ENCODE peak calls at places on chromosomes 2 and 18, in five cellular contexts. D is A549, Z is esophagus squamous epithelium, G is hepatocyte, H is Peyer's patch. Y is an unnamed sample.

GRCh38 chr2:174059178-174059874 is 94.2 kb upstream of the SP3 start:
- DNase-seq in Z (no peak), H (no peak), G (no peak), D (no peak), Y (peak)

GRCh38 chr2:10171006-10171800 is 48.7 kb downstream of the RRM2 start:
- DNase-seq in H (no peak), G (peak), D (no peak), Z (no peak), Y (no peak)

GRCh38 chr18:44781890-44782289 is 101.2 kb downstream of the SETBP1 start:
- DNase-seq in H (no peak), Z (no peak), D (no peak), G (peak), Y (peak)

GRCh38 chr2:75548036-75548573 is 12.6 kb downstream of the EVA1A start:
- DNase-seq in G (no peak), H (no peak), Z (no peak), D (no peak), Y (no peak)

GRCh38 chr2:240632291-240632670 is 7.0 kb downstream of the GPR35 start:
- DNase-seq in H (peak), D (no peak), G (no peak), Z (no peak), Y (no peak)

GRCh38 chr2:42084231-42084671 is 36.4 kb downstream of the PKDCC start:
- DNase-seq in Z (no peak), H (no peak), D (no peak), G (peak), Y (peak)

GRCh38 chr2:32068-32467 is 14.2 kb downstream of the FAM110C start:
- DNase-seq in G (no peak), Z (no peak), H (no peak), D (no peak), Y (no peak)

GRCh38 chr2:86038291-86039081 is 67.2 kb downstream of the POLR1A start:
- DNase-seq in G (no peak), H (peak), D (no peak), Z (no peak), Y (no peak)

GRCh38 chr2:191555092-191555742 is 122.7 kb upstream of the NABP1 start:
- DNase-seq in Z (peak), H (peak), G (peak), D (peak), Y (peak)

GRCh38 chr18:73717570-73717969 is 430.1 kb downstream of the FBXO15 start:
- DNase-seq in Z (no peak), G (no peak), D (no peak), H (no peak), Y (no peak)

GRCh38 chr2:127451981-127452380 is 33.8 kb downstream of the PROC start:
- DNase-seq in G (no peak), Z (no peak), D (no peak), H (no peak), Y (no peak)

GRCh38 chr2:21288299-21288698 is 164.5 kb downstream of the TDRD15 start:
- DNase-seq in H (no peak), G (no peak), D (no peak), Z (no peak), Y (no peak)

GRCh38 chr2:12303181-12304030 is 413.3 kb upstream of the TRIB2 start:
- DNase-seq in H (no peak), D (no peak), Z (no peak), G (no peak), Y (peak)

GRCh38 chr18:5066380-5066977 is 130.6 kb downstream of the AKAIN1 start:
- DNase-seq in G (peak), Z (no peak), D (no peak), H (no peak), Y (no peak)

GRCh38 chr2:74583504-74583903 is 29.0 kb downstream of the DOK1 start:
- DNase-seq in G (no peak), H (no peak), Z (no peak), D (peak), Y (no peak)

GRCh38 chr2:65057391-65058052 is 1.3 kb downstream of the CEP68 start:
- DNase-seq in Z (no peak), H (no peak), G (no peak), D (no peak), Y (no peak)

GRCh38 chr2:181252248-181253148 is 204.7 kb upstream of the ITGA4 start:
- DNase-seq in D (no peak), H (no peak), Z (no peak), G (no peak), Y (no peak)

GRCh38 chr18:56973487-56973886 is 173.4 kb upstream of the BOD1L2 start:
- DNase-seq in Z (no peak), G (no peak), D (no peak), H (no peak), Y (no peak)

GRCh38 chr2:68121873-68122679 is 35.6 kb upstream of the PNO1 start:
- DNase-seq in Z (peak), H (peak), G (peak), D (peak), Y (peak)

GRCh38 chr2:212337486-212338343 is 200.9 kb downstream of the ERBB4 start:
- DNase-seq in Z (no peak), G (no peak), D (no peak), H (no peak), Y (no peak)

GRCh38 chr2:125573432-125573831 is 1082.5 kb upstream of the GYPC start:
- DNase-seq in D (no peak), G (no peak), Z (no peak), H (no peak), Y (no peak)
- H3K4me3 ChIP-seq in D (no peak), G (no peak), Z (no peak), H (no peak), Y (no peak)

GRCh38 chr18:12768622-12769021 is 65.8 kb downstream of the PSMG2 start:
- DNase-seq in H (no peak), G (no peak), D (no peak), Z (no peak), Y (peak)
- H3K4me3 ChIP-seq in H (no peak), G (no peak), D (no peak), Z (no peak), Y (no peak)

GRCh38 chr2:140643761-140644187 is 1487.0 kb downstream of the LRP1B start:
- DNase-seq in H (no peak), D (peak), G (peak), Z (no peak), Y (peak)
- H3K4me3 ChIP-seq in H (no peak), D (no peak), G (no peak), Z (no peak), Y (no peak)

DNA sequence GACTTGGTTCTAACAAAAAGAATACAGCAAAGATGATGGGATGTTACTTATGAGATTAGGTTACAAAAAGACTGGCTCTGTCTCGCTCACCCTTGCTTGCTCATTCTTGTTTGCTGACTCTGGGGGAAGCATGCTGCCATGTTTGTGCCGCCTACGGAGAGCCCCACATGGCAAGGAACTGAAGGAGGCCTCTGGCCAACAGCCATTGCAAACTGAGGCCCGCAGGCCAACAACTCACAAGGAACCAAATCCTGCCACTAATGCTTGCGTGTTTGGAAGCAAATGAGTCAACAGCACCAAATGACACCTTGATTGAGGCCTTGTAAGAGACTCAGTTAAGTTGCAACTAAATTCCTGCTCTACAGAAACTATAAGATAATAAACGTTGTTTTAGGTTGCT is 297.6 kb upstream of the STON1 start:
- DNase-seq in H (no peak), Z (no peak), G (no peak), D (no peak), Y (no peak)
- H3K4me3 ChIP-seq in H (no peak), Z (no peak), G (no peak), D (no peak), Y (no peak)

DNA sequence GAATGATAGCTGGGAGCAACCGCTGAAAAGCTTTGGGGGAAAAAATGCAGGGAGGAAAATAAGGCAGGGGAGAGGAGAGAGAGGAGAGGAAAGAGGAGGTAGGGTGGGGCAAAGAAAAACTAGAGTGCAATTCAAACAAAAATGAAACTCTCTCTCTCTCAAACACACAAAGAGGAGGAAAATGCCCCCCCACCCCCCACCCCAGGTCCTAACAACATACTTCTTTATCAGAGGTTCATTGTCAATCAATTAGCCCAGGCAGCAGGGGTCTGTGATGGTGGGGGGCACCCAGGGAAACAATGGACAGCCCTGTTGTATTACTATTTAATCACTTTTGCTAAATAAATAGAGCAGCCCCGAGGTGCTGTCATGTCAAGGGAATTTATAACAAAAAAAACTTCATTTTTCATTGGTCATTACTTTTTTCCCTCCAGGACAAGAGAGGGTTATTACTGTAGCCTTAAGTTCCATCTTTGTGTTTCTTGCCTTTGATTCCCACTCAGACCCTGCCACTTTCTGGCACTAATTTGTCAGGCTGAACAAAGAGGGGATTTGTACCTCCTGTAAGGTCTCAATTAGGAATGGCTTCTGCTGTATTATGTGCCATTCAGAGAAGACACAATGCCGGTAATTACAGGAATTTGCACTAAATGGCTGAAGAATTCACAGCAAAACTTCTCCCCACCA is 55.0 kb downstream of the PLEKHM3 start:
- DNase-seq in Z (no peak), G (no peak), D (no peak), H (no peak), Y (no peak)
- H3K4me3 ChIP-seq in Z (no peak), G (no peak), D (no peak), H (no peak), Y (no peak)